ENCODE peak calls at places on chromosomes 3 and 15, in ten cellular contexts. F is upper lobe of left lung, U is mesothelial cell of epicardium, M is cardiac fibroblast, R is glutamatergic neuron, E is A549, A is AG09319, K is H9, P is PC-3, T is heart left ventricle. G is an unnamed sample.

GRCh38 chr3:132038198-132038825 is 3.5 kb upstream of the CPNE4 start:
- DNase-seq in F (no peak), U (no peak), M (peak; percentile 59), R (no peak), E (peak; percentile 48), A (no peak), K (no peak), P (peak; percentile 60), T (no peak), G (no peak)

GRCh38 chr15:40103124-40103858 is 5.4 kb downstream of the BMF start:
- DNase-seq in F (peak; percentile 89), U (peak; percentile 70), M (peak; percentile 53), R (peak; percentile 69), E (no peak), A (no peak), K (peak; percentile 92), P (peak; percentile 91), T (peak; percentile 85), G (no peak)

GRCh38 chr3:181631901-181632300 is 79.8 kb upstream of the SOX2 start:
- DNase-seq in F (no peak), U (no peak), M (peak; percentile 8), R (no peak), E (no peak), A (no peak), K (no peak), P (peak; percentile 12), T (no peak), G (no peak)

GRCh38 chr3:176159796-176160195 is 1037.5 kb downstream of the TBL1XR1 start:
- DNase-seq in F (no peak), U (no peak), M (no peak), R (no peak), E (no peak), A (no peak), K (no peak), P (peak; percentile 23), T (no peak), G (no peak)

GRCh38 chr3:189515916-189516531 is 115.2 kb upstream of the TP63 start:
- DNase-seq in F (no peak), U (no peak), M (no peak), R (no peak), E (no peak), A (no peak), K (no peak), P (no peak), T (no peak), G (no peak)

GRCh38 chr3:23402728-23403505 is 199.8 kb downstream of the UBE2E2 start:
- DNase-seq in F (no peak), U (no peak), M (no peak), R (no peak), E (no peak), A (no peak), K (no peak), P (peak; percentile 12), T (no peak), G (no peak)

GRCh38 chr3:14913926-14914776 is 33.2 kb upstream of the NR2C2 start:
- DNase-seq in F (no peak), U (no peak), M (no peak), R (peak; percentile 71), E (no peak), A (no peak), K (peak; percentile 47), P (no peak), T (no peak), G (no peak)

GRCh38 chr15:99282129-99282528 is 30.8 kb downstream of the LRRC28 start:
- DNase-seq in F (no peak), U (no peak), M (no peak), R (no peak), E (no peak), A (no peak), K (no peak), P (peak; percentile 4), T (no peak), G (no peak)

GRCh38 chr3:163491714-163492113 is 1586.6 kb downstream of the SI start:
- DNase-seq in F (no peak), U (no peak), M (no peak), R (no peak), E (no peak), A (no peak), K (no peak), P (no peak), T (no peak), G (no peak)

GRCh38 chr15:38554354-38554753 is 10.3 kb downstream of the RASGRP1 start:
- DNase-seq in F (no peak), U (no peak), M (peak; percentile 28), R (no peak), E (no peak), A (no peak), K (no peak), P (no peak), T (no peak), G (no peak)

GRCh38 chr3:183202004-183202722 is 39.6 kb upstream of the LAMP3 start:
- DNase-seq in F (peak; percentile 37), U (no peak), M (peak; percentile 6), R (no peak), E (no peak), A (no peak), K (no peak), P (peak; percentile 75), T (no peak), G (no peak)

GRCh38 chr15:88604972-88605506 is 16.1 kb upstream of the AEN start:
- DNase-seq in F (no peak), U (no peak), M (no peak), R (peak; percentile 65), E (no peak), A (no peak), K (no peak), P (no peak), T (no peak), G (no peak)

DNA sequence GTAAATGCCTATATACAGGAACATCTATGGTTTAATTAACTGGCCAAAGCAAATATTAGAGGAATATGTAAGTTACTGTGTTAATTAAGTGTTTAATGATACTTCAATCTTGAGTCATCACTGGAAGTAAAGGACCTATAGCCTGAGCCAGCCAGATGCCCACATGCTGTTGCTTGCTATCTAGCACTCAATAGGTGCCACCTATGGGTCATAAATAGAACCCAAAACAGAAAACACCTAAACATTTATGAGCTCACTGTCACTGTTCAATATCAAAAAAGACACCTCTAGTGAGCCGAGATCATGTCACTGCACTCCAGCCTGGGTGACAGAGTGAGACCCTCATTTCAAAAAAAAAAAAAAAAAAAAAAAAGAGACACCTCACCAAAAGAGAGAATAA is 48.4 kb upstream of the IP6K2 start:
- DNase-seq in F (no peak), U (no peak), M (peak; percentile 13), R (no peak), E (peak; percentile 37), A (no peak), K (no peak), P (peak; percentile 49), T (no peak), G (no peak)
- TF ChIP-seq CTCF in F (peak; percentile 6), U (no peak), M (no peak), R (no peak), E (peak; percentile 32), A (no peak), K (peak; percentile 43), P (peak; percentile 64), T (peak; percentile 20), G (no peak)

DNA sequence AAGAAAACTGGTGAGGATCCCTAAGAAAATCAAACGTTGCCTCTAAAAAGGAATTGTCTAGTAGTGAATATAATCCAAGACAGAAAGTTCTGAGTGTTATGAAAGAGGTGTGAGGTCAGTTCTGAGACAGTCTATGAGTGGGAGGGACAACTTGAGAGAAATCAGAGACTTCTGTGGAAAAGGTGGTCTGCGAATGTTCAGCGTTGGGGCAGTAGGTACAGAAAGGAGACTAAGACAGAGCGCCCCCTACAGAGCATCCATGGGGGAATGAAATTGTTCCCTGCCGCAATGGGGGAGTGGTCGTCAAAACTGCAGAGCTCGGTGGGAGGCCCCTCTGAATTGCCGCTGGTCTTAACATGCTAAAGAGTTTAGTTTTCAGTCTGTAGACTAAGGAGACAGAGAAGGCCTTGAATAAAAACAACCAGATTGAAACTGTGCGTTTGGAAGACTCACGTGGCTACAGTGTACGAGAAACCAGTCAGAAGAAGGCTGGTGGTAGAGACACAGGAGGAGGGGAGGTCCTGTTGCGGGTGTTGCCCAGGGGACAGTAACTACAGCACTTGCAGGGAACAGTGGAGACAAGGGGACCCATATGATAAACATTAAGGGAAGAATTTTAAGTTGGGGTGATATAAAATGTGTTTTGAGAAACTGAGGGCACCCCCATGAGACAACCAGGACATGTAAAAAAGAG is 6.9 kb downstream of the TNIK start:
- DNase-seq in F (no peak), U (no peak), M (no peak), R (peak; percentile 48), E (no peak), A (no peak), K (peak; percentile 72), P (no peak), T (no peak), G (no peak)
- TF ChIP-seq CTCF in F (no peak), U (peak; percentile 24), M (no peak), R (peak; percentile 44), E (peak; percentile 15), A (peak; percentile 13), K (peak; percentile 86), P (peak; percentile 57), T (peak; percentile 17), G (peak; percentile 25)

GRCh38 chr3:153958635-153959320 is 162.4 kb upstream of the ARHGEF26 start:
- DNase-seq in F (no peak), U (no peak), M (peak; percentile 8), R (no peak), E (no peak), A (no peak), K (no peak), P (peak; percentile 14), T (no peak), G (no peak)

GRCh38 chr3:153963012-153963411 is 158.2 kb upstream of the ARHGEF26 start:
- DNase-seq in F (no peak), U (no peak), M (no peak), R (no peak), E (no peak), A (no peak), K (no peak), P (peak; percentile 73), T (no peak), G (no peak)

GRCh38 chr3:153959321-153959717 is 161.9 kb upstream of the ARHGEF26 start:
- DNase-seq in F (no peak), U (no peak), M (no peak), R (no peak), E (no peak), A (no peak), K (no peak), P (no peak), T (no peak), G (no peak)

GRCh38 chr3:153960701-153961100 is 160.5 kb upstream of the ARHGEF26 start:
- DNase-seq in F (no peak), U (no peak), M (no peak), R (no peak), E (no peak), A (no peak), K (no peak), P (no peak), T (no peak), G (no peak)

GRCh38 chr3:153961498-153961897 is 159.7 kb upstream of the ARHGEF26 start:
- DNase-seq in F (no peak), U (no peak), M (no peak), R (no peak), E (no peak), A (no peak), K (no peak), P (peak; percentile 22), T (no peak), G (no peak)
- TF ChIP-seq CTCF in F (no peak), U (no peak), M (no peak), R (no peak), E (no peak), A (no peak), K (no peak), P (no peak), T (no peak), G (no peak)

GRCh38 chr15:41564286-41564959 is 5.4 kb downstream of the TYRO3 start:
- DNase-seq in F (no peak), U (no peak), M (no peak), R (peak; percentile 62), E (no peak), A (no peak), K (peak; percentile 84), P (no peak), T (no peak), G (no peak)
- TF ChIP-seq CTCF in F (no peak), U (no peak), M (no peak), R (no peak), E (no peak), A (no peak), K (no peak), P (no peak), T (no peak), G (no peak)

G was measured in natural killer cell.